ENCODE peak calls at places on chromosomes 16 and 17, in four cellular contexts. Q is pancreas, Z is Caco-2, E is left ventricle myocardium inferior. H is an unnamed sample. For H3K36me3, the result is how much of the 10 kb centered on the place peaks cover.

GRCh38 chr17:48646183-48647102 is 20.3 kb upstream of the HOXB9 start:
- DNase-seq in Q (no peak), Z (peak), E (no peak), H (no peak)

GRCh38 chr17:73552300-73553088 is 91.8 kb downstream of the SDK2 start:
- DNase-seq in Q (no peak), Z (no peak), E (no peak), H (no peak)

GRCh38 chr17:77286641-77287431 is 146.1 kb downstream of the SEC14L1 start:
- DNase-seq in Q (peak), Z (peak), E (peak), H (no peak)

GRCh38 chr16:1416521-1416941 is 2.0 kb upstream of the UNKL start:
- DNase-seq in Q (no peak), Z (no peak), E (no peak), H (no peak)

GRCh38 chr17:80774146-80774545 is 217.5 kb upstream of the CHMP6 start:
- DNase-seq in Q (no peak), Z (no peak), E (no peak), H (no peak)

GRCh38 chr17:32584792-32585191 is 98.0 kb downstream of the CDK5R1 start:
- DNase-seq in Q (no peak), Z (no peak), E (no peak), H (no peak)

GRCh38 chr16:55508941-55509920 is at the start of gene LPCAT2:
- DNase-seq in Q (peak), Z (peak), E (peak), H (peak)

GRCh38 chr16:86496262-86496928 is 13.9 kb upstream of the FOXF1 start:
- DNase-seq in Q (no peak), Z (no peak), E (no peak), H (no peak)

GRCh38 chr17:75345514-75346167 is 56.4 kb upstream of the SLC25A19 start:
- DNase-seq in Q (no peak), Z (peak), E (no peak), H (peak)

GRCh38 chr16:86949116-86949515 is 368.1 kb downstream of the C16orf95 start:
- DNase-seq in Q (no peak), Z (no peak), E (no peak), H (no peak)

GRCh38 chr16:22763655-22764054 is 50.3 kb upstream of the HS3ST2 start:
- DNase-seq in Q (no peak), Z (no peak), E (no peak), H (no peak)

GRCh38 chr16:22932032-22932771 is 118.2 kb downstream of the HS3ST2 start:
- DNase-seq in Q (no peak), Z (no peak), E (no peak), H (no peak)

GRCh38 chr16:54687043-54687655 is 243.5 kb upstream of the IRX5 start:
- DNase-seq in Q (no peak), Z (no peak), E (no peak), H (no peak)

GRCh38 chr17:39604911-39605491 is 2.7 kb downstream of the NEUROD2 start:
- DNase-seq in Q (no peak), Z (no peak), E (no peak), H (no peak)

GRCh38 chr16:57407521-57408353 is 3.2 kb downstream of the CCL17 start:
- DNase-seq in Q (no peak), Z (no peak), E (no peak), H (no peak)

GRCh38 chr17:6365187-6365943 is 69.6 kb downstream of the AIPL1 start:
- DNase-seq in Q (no peak), Z (no peak), E (no peak), H (no peak)

DNA sequence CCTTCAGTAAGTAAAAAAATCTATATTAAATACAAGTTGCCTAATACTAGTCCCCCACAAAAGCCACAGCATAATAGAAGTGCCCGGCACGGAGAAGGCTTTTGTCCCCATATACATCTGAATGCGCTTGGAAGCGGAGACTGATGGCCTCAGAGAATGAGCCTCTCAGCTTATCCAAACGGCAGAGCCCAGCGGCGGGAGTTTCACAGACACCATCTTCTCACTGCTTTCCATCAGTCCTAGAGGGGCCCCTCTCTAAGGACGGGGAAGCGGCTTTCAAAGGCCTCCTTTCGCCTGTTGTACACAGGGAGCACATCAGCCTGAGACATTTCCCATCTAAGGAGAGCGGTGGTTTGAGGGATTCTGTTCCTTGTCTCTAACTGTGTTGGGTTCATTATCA is 16.9 kb downstream of the NXN start:
- DNase-seq in Q (no peak), Z (no peak), E (no peak), H (no peak)
- TF ChIP-seq CTCF in Q (no peak), Z (no peak), E (no peak), H (no peak)

DNA sequence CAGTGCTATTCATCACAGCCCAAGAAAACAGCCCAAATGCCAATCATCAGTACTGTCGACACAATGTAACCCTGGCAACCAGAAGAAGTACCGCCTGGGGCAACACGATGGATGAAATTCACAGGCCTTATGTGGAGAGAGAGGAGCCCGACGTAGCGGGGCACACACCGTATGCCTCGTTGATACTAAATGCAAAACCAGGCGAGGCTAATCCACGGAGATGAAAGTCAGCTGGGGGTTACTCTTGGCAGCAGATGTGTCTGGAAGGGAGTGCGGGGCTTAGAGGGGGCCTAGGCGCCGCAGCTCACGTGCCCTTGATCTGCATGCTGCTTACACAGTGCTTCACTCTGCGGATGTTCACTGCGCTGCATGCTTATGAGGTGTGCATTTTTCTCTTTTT is 29.8 kb downstream of the ITGAE start:
- DNase-seq in Q (no peak), Z (no peak), E (no peak), H (no peak)
- H3K4me3 ChIP-seq in Q (no peak), Z (no peak), E (no peak), H (no peak)

DNA sequence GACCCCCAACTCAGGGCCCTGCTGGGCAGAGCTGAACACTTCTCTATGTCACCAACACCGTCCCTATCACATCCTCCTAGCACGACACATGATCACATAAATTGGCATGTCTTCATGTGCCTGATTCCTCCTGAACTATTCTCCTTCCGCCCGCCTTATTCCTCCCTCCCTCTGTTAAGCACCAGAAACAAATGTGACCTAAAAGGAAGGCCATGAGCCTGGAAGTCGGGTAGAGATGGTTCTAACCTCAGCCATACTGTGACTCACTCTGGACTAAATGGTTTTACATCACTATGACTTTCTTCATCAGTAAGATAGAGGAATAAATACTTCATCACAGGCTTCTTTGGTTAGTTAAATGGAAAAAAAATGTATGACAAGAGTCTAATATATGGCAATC is 80.8 kb upstream of the DYNLRB2 start:
- DNase-seq in Q (no peak), Z (no peak), E (no peak), H (no peak)
- H3K36me3 ChIP-seq in Q (under half), Z (under half), E (under half), H (under half)

DNA sequence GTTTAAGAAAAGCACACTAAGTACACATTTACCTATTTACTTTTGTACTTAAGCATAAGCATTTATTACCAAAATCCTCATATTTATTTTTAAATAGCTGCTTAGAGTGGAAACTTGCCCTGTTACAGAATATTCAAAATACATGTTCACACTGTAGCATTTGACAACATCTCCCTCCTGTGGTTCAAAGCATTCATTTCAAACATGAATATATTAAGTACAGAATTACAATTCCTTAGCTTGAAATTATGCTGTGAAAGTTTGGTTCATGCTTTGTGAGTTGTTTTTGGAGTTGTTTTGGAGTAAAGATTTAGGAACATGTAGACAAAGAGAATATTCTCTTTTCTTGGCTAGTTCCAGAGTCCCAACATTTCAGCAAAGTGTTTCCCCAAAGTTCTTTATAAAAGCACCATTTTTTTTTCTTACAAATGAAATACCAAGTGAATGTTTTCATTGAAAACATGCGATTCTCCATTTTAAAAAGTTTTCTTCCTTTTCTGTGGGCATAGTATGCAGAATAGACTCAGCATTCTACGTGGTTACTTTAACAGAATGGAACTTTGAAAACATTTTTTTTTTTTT is 33.2 kb downstream of the TUBD1 start:
- DNase-seq in Q (no peak), Z (no peak), E (no peak), H (no peak)
- TF ChIP-seq CTCF in Q (peak), Z (peak), E (peak), H (peak)

DNA sequence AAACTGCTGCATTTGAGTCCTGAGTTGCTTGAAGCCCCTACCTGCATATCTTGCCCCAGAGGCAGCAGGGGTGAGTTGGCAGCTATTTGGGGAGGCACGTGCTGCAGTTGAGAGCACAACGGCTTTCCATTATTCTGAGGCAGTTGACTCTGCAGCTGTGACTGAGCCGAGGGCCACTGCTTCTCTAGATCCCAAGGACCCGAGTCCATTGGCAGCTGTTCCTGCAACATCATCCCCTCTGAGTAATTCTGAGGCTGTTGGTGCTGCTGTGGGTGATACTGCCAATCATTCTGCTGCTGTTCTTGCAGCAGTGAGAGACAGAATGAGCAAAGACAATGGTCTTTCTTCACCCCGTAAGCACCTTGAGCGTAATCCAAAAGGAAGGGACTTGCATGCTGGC is 12.7 kb downstream of the TERF2IP start:
- DNase-seq in Q (no peak), Z (no peak), E (no peak), H (no peak)
- H3K4me3 ChIP-seq in Q (no peak), Z (no peak), E (no peak), H (no peak)

GRCh38 chr16:53489754-53490153 is 13.3 kb downstream of the AKTIP start:
- DNase-seq in Q (no peak), Z (no peak), E (no peak), H (no peak)
- H3K36me3 ChIP-seq in Q (under half), Z (under half), E (half or more), H (under half)

GRCh38 chr17:8728991-8729390 is 15.6 kb downstream of the CCDC42 start:
- DNase-seq in Q (no peak), Z (no peak), E (no peak), H (no peak)
- TF ChIP-seq CTCF in Q (no peak), Z (no peak), E (no peak), H (no peak)

H was measured in GM06990.